ENCODE peak calls at places on chromosomes 4 and X, in seven cellular contexts. One of them, this sample, is unnamed.

GRCh38 chrX:119190736-119191282 is 45.3 kb upstream of the PGRMC1 start:
- DNase-seq in H9: no peak
- DNase-seq in mesenchymal stem cell: no peak
- DNase-seq in IMR-90: peak; percentile 22
- DNase-seq in H1: no peak
- DNase-seq in neuronal stem cell: no peak
- DNase-seq in trophoblast cell: peak; percentile 4
- DNase-seq in this sample: no peak

GRCh38 chr4:146202665-146203064 is 11.7 kb upstream of the REELD1 start:
- DNase-seq in H9: no peak
- DNase-seq in mesenchymal stem cell: no peak
- DNase-seq in IMR-90: no peak
- DNase-seq in H1: no peak
- DNase-seq in neuronal stem cell: no peak
- DNase-seq in trophoblast cell: no peak
- DNase-seq in this sample: no peak

GRCh38 chr4:163071308-163071707 is 95.4 kb downstream of the NAF1 start:
- DNase-seq in H9: no peak
- DNase-seq in mesenchymal stem cell: no peak
- DNase-seq in IMR-90: no peak
- DNase-seq in H1: no peak
- DNase-seq in neuronal stem cell: no peak
- DNase-seq in trophoblast cell: no peak
- DNase-seq in this sample: no peak

GRCh38 chrX:46573896-46574336 is 351 bp downstream of the CHST7 start:
- DNase-seq in H9: peak; percentile 79
- DNase-seq in mesenchymal stem cell: peak; percentile 65
- DNase-seq in IMR-90: peak; percentile 48
- DNase-seq in H1: no peak
- DNase-seq in neuronal stem cell: peak; percentile 32
- DNase-seq in trophoblast cell: peak; percentile 29
- DNase-seq in this sample: peak; percentile 86

GRCh38 chrX:65600106-65600505 is 65.5 kb upstream of the LAS1L start:
- DNase-seq in H9: no peak
- DNase-seq in mesenchymal stem cell: no peak
- DNase-seq in IMR-90: no peak
- DNase-seq in H1: no peak
- DNase-seq in neuronal stem cell: no peak
- DNase-seq in trophoblast cell: no peak
- DNase-seq in this sample: no peak

GRCh38 chr4:187006189-187006618 is 282.5 kb upstream of the FAT1 start:
- DNase-seq in H9: no peak
- DNase-seq in mesenchymal stem cell: peak; percentile 21
- DNase-seq in IMR-90: peak; percentile 73
- DNase-seq in H1: no peak
- DNase-seq in neuronal stem cell: no peak
- DNase-seq in trophoblast cell: peak; percentile 60
- DNase-seq in this sample: no peak

GRCh38 chr4:26300314-26301307 is 20.2 kb upstream of the RBPJ start:
- DNase-seq in H9: no peak
- DNase-seq in mesenchymal stem cell: no peak
- DNase-seq in IMR-90: no peak
- DNase-seq in H1: no peak
- DNase-seq in neuronal stem cell: no peak
- DNase-seq in trophoblast cell: no peak
- DNase-seq in this sample: no peak

GRCh38 chr4:95066011-95066410 is 308.3 kb downstream of the BMPR1B start:
- DNase-seq in H9: no peak
- DNase-seq in mesenchymal stem cell: no peak
- DNase-seq in IMR-90: no peak
- DNase-seq in H1: no peak
- DNase-seq in neuronal stem cell: no peak
- DNase-seq in trophoblast cell: no peak
- DNase-seq in this sample: no peak

GRCh38 chr4:103786014-103786413 is 66.2 kb upstream of the TACR3 start:
- DNase-seq in H9: peak; percentile 67
- DNase-seq in mesenchymal stem cell: peak; percentile 34
- DNase-seq in IMR-90: no peak
- DNase-seq in H1: no peak
- DNase-seq in neuronal stem cell: peak; percentile 21
- DNase-seq in trophoblast cell: peak; percentile 84
- DNase-seq in this sample: peak; percentile 88

GRCh38 chr4:85741921-85742591 is 267.1 kb downstream of the ARHGAP24 start:
- DNase-seq in H9: no peak
- DNase-seq in mesenchymal stem cell: no peak
- DNase-seq in IMR-90: no peak
- DNase-seq in H1: no peak
- DNase-seq in neuronal stem cell: no peak
- DNase-seq in trophoblast cell: no peak
- DNase-seq in this sample: no peak

GRCh38 chrX:30794497-30794896 is 94.6 kb downstream of the TAB3 start:
- DNase-seq in H9: peak; percentile 10
- DNase-seq in mesenchymal stem cell: no peak
- DNase-seq in IMR-90: no peak
- DNase-seq in H1: no peak
- DNase-seq in neuronal stem cell: no peak
- DNase-seq in trophoblast cell: no peak
- DNase-seq in this sample: no peak

GRCh38 chr4:123418486-123418931 is 21.9 kb downstream of the SPRY1 start:
- DNase-seq in H9: peak; percentile 74
- DNase-seq in mesenchymal stem cell: peak; percentile 77
- DNase-seq in IMR-90: peak; percentile 92
- DNase-seq in H1: peak; percentile 73
- DNase-seq in neuronal stem cell: peak; percentile 85
- DNase-seq in trophoblast cell: peak; percentile 59
- DNase-seq in this sample: peak; percentile 97

GRCh38 chr4:116223059-116223732 is 862.2 kb downstream of the TRAM1L1 start:
- DNase-seq in H9: no peak
- DNase-seq in mesenchymal stem cell: no peak
- DNase-seq in IMR-90: no peak
- DNase-seq in H1: no peak
- DNase-seq in neuronal stem cell: no peak
- DNase-seq in trophoblast cell: no peak
- DNase-seq in this sample: no peak

GRCh38 chr4:151087467-151087866 is 12.0 kb upstream of the RPS3A start:
- DNase-seq in H9: peak; percentile 36
- DNase-seq in mesenchymal stem cell: no peak
- DNase-seq in IMR-90: no peak
- DNase-seq in H1: no peak
- DNase-seq in neuronal stem cell: no peak
- DNase-seq in trophoblast cell: no peak
- DNase-seq in this sample: no peak

GRCh38 chrX:1860936-1861670 is 246.2 kb downstream of the ASMT start:
- DNase-seq in H9: no peak
- DNase-seq in mesenchymal stem cell: no peak
- DNase-seq in IMR-90: no peak
- DNase-seq in H1: no peak
- DNase-seq in neuronal stem cell: no peak
- DNase-seq in trophoblast cell: no peak
- DNase-seq in this sample: no peak

GRCh38 chr4:76615999-76616398 is 181.0 kb downstream of the SHROOM3 start:
- DNase-seq in H9: no peak
- DNase-seq in mesenchymal stem cell: no peak
- DNase-seq in IMR-90: no peak
- DNase-seq in H1: no peak
- DNase-seq in neuronal stem cell: no peak
- DNase-seq in trophoblast cell: no peak
- DNase-seq in this sample: no peak

GRCh38 chr4:32268949-32269348 is 1548.8 kb downstream of the PCDH7 start:
- DNase-seq in H9: no peak
- DNase-seq in mesenchymal stem cell: peak; percentile 3
- DNase-seq in IMR-90: no peak
- DNase-seq in H1: no peak
- DNase-seq in neuronal stem cell: no peak
- DNase-seq in trophoblast cell: no peak
- DNase-seq in this sample: peak; percentile 3

GRCh38 chrX:134692990-134693389 is 34.7 kb upstream of the PLAC1 start:
- DNase-seq in H9: no peak
- DNase-seq in mesenchymal stem cell: peak; percentile 33
- DNase-seq in IMR-90: peak; percentile 78
- DNase-seq in H1: no peak
- DNase-seq in neuronal stem cell: no peak
- DNase-seq in trophoblast cell: peak; percentile 58
- DNase-seq in this sample: no peak

GRCh38 chr4:149972407-149972806 is 105.8 kb upstream of the DCLK2 start:
- DNase-seq in H9: no peak
- DNase-seq in mesenchymal stem cell: no peak
- DNase-seq in IMR-90: peak; percentile 28
- DNase-seq in H1: no peak
- DNase-seq in neuronal stem cell: no peak
- DNase-seq in trophoblast cell: no peak
- DNase-seq in this sample: no peak

GRCh38 chrX:45784590-45784989 is 583.9 kb upstream of the DIPK2B start:
- DNase-seq in H9: no peak
- DNase-seq in mesenchymal stem cell: no peak
- DNase-seq in IMR-90: no peak
- DNase-seq in H1: no peak
- DNase-seq in neuronal stem cell: no peak
- DNase-seq in trophoblast cell: no peak
- DNase-seq in this sample: no peak

GRCh38 chr4:67581208-67581857 is 22.8 kb downstream of the STAP1 start:
- DNase-seq in H9: no peak
- DNase-seq in mesenchymal stem cell: no peak
- DNase-seq in IMR-90: no peak
- DNase-seq in H1: no peak
- DNase-seq in neuronal stem cell: no peak
- DNase-seq in trophoblast cell: no peak
- DNase-seq in this sample: no peak

GRCh38 chr4:23969635-23970034 is 79.8 kb upstream of the PPARGC1A start:
- DNase-seq in H9: no peak
- DNase-seq in mesenchymal stem cell: peak; percentile 41
- DNase-seq in IMR-90: peak; percentile 10
- DNase-seq in H1: no peak
- DNase-seq in neuronal stem cell: no peak
- DNase-seq in trophoblast cell: no peak
- DNase-seq in this sample: no peak

GRCh38 chr4:20761826-20762225 is 61.6 kb downstream of the PACRGL start:
- DNase-seq in H9: no peak
- DNase-seq in mesenchymal stem cell: no peak
- DNase-seq in IMR-90: no peak
- DNase-seq in H1: no peak
- DNase-seq in neuronal stem cell: no peak
- DNase-seq in trophoblast cell: no peak
- DNase-seq in this sample: no peak
- H2AK5ac ChIP-seq in H9: no peak overlapping the region
- H2AK5ac ChIP-seq in mesenchymal stem cell: no peak overlapping the region
- H2AK5ac ChIP-seq in IMR-90: no peak overlapping the region
- H2AK5ac ChIP-seq in H1: no peak overlapping the region
- H2AK5ac ChIP-seq in neuronal stem cell: no peak overlapping the region
- H2AK5ac ChIP-seq in trophoblast cell: no peak overlapping the region
- H2AK5ac ChIP-seq in this sample: no peak overlapping the region

GRCh38 chr4:63983224-63983623 is 426.0 kb downstream of the TECRL start:
- DNase-seq in H9: no peak
- DNase-seq in mesenchymal stem cell: no peak
- DNase-seq in IMR-90: no peak
- DNase-seq in H1: no peak
- DNase-seq in neuronal stem cell: no peak
- DNase-seq in trophoblast cell: no peak
- DNase-seq in this sample: no peak
- H3K9ac ChIP-seq in H9: no peak overlapping the region
- H3K9ac ChIP-seq in mesenchymal stem cell: no peak overlapping the region
- H3K9ac ChIP-seq in IMR-90: no peak overlapping the region
- H3K9ac ChIP-seq in H1: no peak overlapping the region
- H3K9ac ChIP-seq in neuronal stem cell: no peak overlapping the region
- H3K9ac ChIP-seq in trophoblast cell: no peak overlapping the region
- H3K9ac ChIP-seq in this sample: no peak overlapping the region

GRCh38 chrX:117568238-117568637 is 548.4 kb downstream of the KLHL13 start:
- DNase-seq in H9: no peak
- DNase-seq in mesenchymal stem cell: no peak
- DNase-seq in IMR-90: no peak
- DNase-seq in H1: no peak
- DNase-seq in neuronal stem cell: no peak
- DNase-seq in trophoblast cell: no peak
- DNase-seq in this sample: no peak
- H2AK5ac ChIP-seq in H9: no peak overlapping the region
- H2AK5ac ChIP-seq in mesenchymal stem cell: no peak overlapping the region
- H2AK5ac ChIP-seq in IMR-90: no peak overlapping the region
- H2AK5ac ChIP-seq in H1: no peak overlapping the region
- H2AK5ac ChIP-seq in neuronal stem cell: no peak overlapping the region
- H2AK5ac ChIP-seq in trophoblast cell: no peak overlapping the region
- H2AK5ac ChIP-seq in this sample: no peak overlapping the region

DNA sequence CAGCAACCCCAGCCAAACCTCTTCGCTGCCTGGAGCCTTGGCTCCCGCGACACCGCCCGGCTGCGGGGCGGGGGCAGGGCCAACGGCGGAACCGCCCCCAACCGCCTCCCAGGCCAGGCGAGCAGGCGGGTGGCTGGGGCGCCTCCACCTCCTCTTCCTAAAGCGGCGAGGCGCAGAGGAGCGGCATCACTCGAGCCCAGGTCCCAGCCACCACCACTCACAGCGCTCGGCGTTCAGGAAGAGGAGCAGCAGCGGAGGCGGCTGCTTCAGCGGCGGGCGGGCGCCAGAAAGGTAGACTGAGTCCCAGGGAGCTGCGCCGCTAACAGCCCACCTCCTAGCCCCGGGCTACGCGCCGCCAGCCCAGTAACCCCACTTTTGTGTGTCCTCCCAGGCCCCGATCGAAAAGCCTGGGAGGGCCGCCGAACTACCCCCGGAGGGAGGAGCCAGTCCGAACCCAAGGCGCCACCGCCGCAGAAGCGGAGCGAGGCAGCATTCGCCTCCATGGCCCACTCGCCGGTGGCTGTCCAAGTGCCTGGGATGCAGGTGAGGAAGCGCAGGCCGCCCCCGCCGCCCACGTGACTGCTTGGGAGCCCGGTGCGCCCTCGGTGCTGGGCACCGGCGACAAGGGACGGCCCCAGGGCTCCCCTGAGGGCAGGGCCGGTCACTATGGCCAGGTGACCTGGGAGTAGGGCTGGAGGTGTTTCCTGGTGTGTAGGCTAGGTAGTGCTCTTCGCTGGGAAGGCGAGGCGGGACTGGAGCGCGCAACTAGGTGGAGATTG is at the start of gene STK26:
- DNase-seq in H9: peak; percentile 82
- DNase-seq in mesenchymal stem cell: peak; percentile 78
- DNase-seq in IMR-90: no peak
- DNase-seq in H1: peak; percentile 27
- DNase-seq in neuronal stem cell: peak; percentile 65
- DNase-seq in trophoblast cell: peak; percentile 87
- DNase-seq in this sample: peak; percentile 91
- H3K9ac ChIP-seq in H9: peak within 1 kb of the TSS; percentile 91
- H3K9ac ChIP-seq in mesenchymal stem cell: peak within 1 kb of the TSS; percentile 80
- H3K9ac ChIP-seq in IMR-90: no peak within 1 kb of the TSS
- H3K9ac ChIP-seq in H1: peak within 1 kb of the TSS; percentile 75
- H3K9ac ChIP-seq in neuronal stem cell: peak within 1 kb of the TSS; percentile 91
- H3K9ac ChIP-seq in trophoblast cell: peak within 1 kb of the TSS; percentile 76
- H3K9ac ChIP-seq in this sample: peak within 1 kb of the TSS; percentile 84

DNA sequence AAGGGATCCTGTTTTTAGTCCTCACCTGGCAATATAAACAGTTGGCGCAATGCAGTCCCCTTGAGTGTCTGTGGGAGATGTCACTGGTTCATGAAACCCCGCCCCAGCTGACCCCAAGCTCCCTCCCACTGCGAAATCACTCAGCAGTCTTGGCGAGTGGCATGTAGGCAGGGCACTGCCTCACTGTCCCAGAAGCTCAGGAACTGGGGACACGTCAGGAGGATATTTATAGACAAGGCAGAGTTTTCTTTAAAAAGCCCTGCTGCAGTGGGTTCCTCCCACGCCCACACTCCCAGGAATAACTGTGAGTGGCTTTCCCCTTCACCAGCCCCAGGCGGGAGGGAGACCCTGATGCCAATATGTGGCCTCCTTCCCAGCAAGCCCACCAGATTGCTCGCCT is 44.3 kb upstream of the PPP2R2C start:
- DNase-seq in H9: no peak
- DNase-seq in mesenchymal stem cell: no peak
- DNase-seq in IMR-90: no peak
- DNase-seq in H1: no peak
- DNase-seq in neuronal stem cell: no peak
- DNase-seq in trophoblast cell: no peak
- DNase-seq in this sample: no peak
- H2AK5ac ChIP-seq in H9: no peak overlapping the region
- H2AK5ac ChIP-seq in mesenchymal stem cell: no peak overlapping the region
- H2AK5ac ChIP-seq in IMR-90: no peak overlapping the region
- H2AK5ac ChIP-seq in H1: no peak overlapping the region
- H2AK5ac ChIP-seq in neuronal stem cell: no peak overlapping the region
- H2AK5ac ChIP-seq in trophoblast cell: no peak overlapping the region
- H2AK5ac ChIP-seq in this sample: no peak overlapping the region

This sample was measured in mesendoderm.